ENCODE peak calls at places on chromosomes 13 and 19, in seven cellular contexts. J, T, G, Z, B, P and D are unnamed samples.

GRCh38 chr13:27174766-27175455 is 3.3 kb upstream of the USP12 start:
- DNase-seq in J (no peak), T (no peak), G (no peak), Z (no peak), B (no peak), P (no peak), D (no peak)

GRCh38 chr19:29681422-29682235 is 16.4 kb downstream of the PLEKHF1 start:
- DNase-seq in J (no peak), T (no peak), G (no peak), Z (no peak), B (no peak), P (no peak), D (no peak)

GRCh38 chr19:49409441-49410029 is 13.7 kb downstream of the PTH2 start:
- DNase-seq in J (no peak), T (no peak), G (no peak), Z (no peak), B (no peak), P (no peak), D (no peak)

GRCh38 chr13:23651887-23652286 is 81.7 kb downstream of the TNFRSF19 start:
- DNase-seq in J (no peak), T (no peak), G (no peak), Z (no peak), B (no peak), P (no peak), D (no peak)

GRCh38 chr19:4654437-4655361 is 15.4 kb downstream of the TNFAIP8L1 start:
- DNase-seq in J (no peak), T (no peak), G (no peak), Z (no peak), B (no peak), P (peak), D (peak)

GRCh38 chr19:58361900-58362271 is 665 bp downstream of the ZNF497 start:
- DNase-seq in J (no peak), T (no peak), G (no peak), Z (peak), B (peak), P (peak), D (peak)

GRCh38 chr19:13060233-13060963 is 42.3 kb downstream of the LYL1 start:
- DNase-seq in J (peak), T (no peak), G (no peak), Z (no peak), B (no peak), P (no peak), D (no peak)

GRCh38 chr13:19769854-19770253 is 12.9 kb downstream of the PSPC1 start:
- DNase-seq in J (no peak), T (no peak), G (no peak), Z (no peak), B (no peak), P (no peak), D (no peak)

GRCh38 chr19:2619076-2619475 is 83.4 kb downstream of the GNG7 start:
- DNase-seq in J (no peak), T (no peak), G (no peak), Z (no peak), B (no peak), P (no peak), D (no peak)

GRCh38 chr19:6091771-6092291 is 18.5 kb downstream of the RFX2 start:
- DNase-seq in J (no peak), T (no peak), G (no peak), Z (no peak), B (no peak), P (no peak), D (no peak)

GRCh38 chr13:46622013-46622917 is 69.3 kb downstream of the LRCH1 start:
- DNase-seq in J (peak), T (no peak), G (no peak), Z (no peak), B (no peak), P (no peak), D (no peak)

GRCh38 chr13:46386426-46386995 is 541 bp downstream of the RUBCNL start:
- DNase-seq in J (no peak), T (no peak), G (no peak), Z (no peak), B (no peak), P (no peak), D (no peak)